ENCODE peak calls at places on chromosomes 11 and 22, in seven cellular contexts. One of them, this sample, is unnamed.

GRCh38 chr11:101241160-101241795 is 111.7 kb upstream of the PGR start:
- DNase-seq in breast epithelium: no peak
- DNase-seq in colonic mucosa: no peak
- DNase-seq in H9: no peak
- DNase-seq in SJSA1: no peak
- DNase-seq in CD8-positive, alpha-beta memory T cell: no peak
- DNase-seq in trophoblast cell: no peak
- DNase-seq in this sample: no peak

GRCh38 chr22:31973739-31974138 is 29.4 kb downstream of the YWHAH start:
- DNase-seq in SJSA1: no peak
- DNase-seq in colonic mucosa: peak; percentile 90
- DNase-seq in H9: no peak
- DNase-seq in trophoblast cell: no peak
- DNase-seq in breast epithelium: no peak
- DNase-seq in CD8-positive, alpha-beta memory T cell: no peak
- DNase-seq in this sample: no peak

GRCh38 chr11:13772223-13773046 is 104.0 kb downstream of the FAR1 start:
- DNase-seq in CD8-positive, alpha-beta memory T cell: no peak
- DNase-seq in breast epithelium: no peak
- DNase-seq in SJSA1: no peak
- DNase-seq in trophoblast cell: peak; percentile 89
- DNase-seq in H9: no peak
- DNase-seq in colonic mucosa: peak; percentile 32
- DNase-seq in this sample: peak; percentile 33

GRCh38 chr11:67691149-67691548 is 16.7 kb upstream of the ALDH3B2 start:
- DNase-seq in trophoblast cell: peak; percentile 30
- DNase-seq in H9: no peak
- DNase-seq in CD8-positive, alpha-beta memory T cell: no peak
- DNase-seq in SJSA1: no peak
- DNase-seq in colonic mucosa: no peak
- DNase-seq in breast epithelium: no peak
- DNase-seq in this sample: no peak

GRCh38 chr22:19579113-19579811 is 55.1 kb upstream of the CLDN5 start:
- DNase-seq in trophoblast cell: no peak
- DNase-seq in H9: no peak
- DNase-seq in CD8-positive, alpha-beta memory T cell: no peak
- DNase-seq in colonic mucosa: no peak
- DNase-seq in SJSA1: no peak
- DNase-seq in breast epithelium: no peak
- DNase-seq in this sample: no peak

GRCh38 chr11:763073-763463 is 14.2 kb downstream of the GATD1 start:
- DNase-seq in breast epithelium: peak; percentile 68
- DNase-seq in SJSA1: no peak
- DNase-seq in trophoblast cell: peak; percentile 57
- DNase-seq in CD8-positive, alpha-beta memory T cell: no peak
- DNase-seq in colonic mucosa: peak; percentile 68
- DNase-seq in H9: peak; percentile 76
- DNase-seq in this sample: no peak

GRCh38 chr11:16278273-16278672 is 78.1 kb downstream of the SOX6 start:
- DNase-seq in trophoblast cell: no peak
- DNase-seq in CD8-positive, alpha-beta memory T cell: no peak
- DNase-seq in colonic mucosa: no peak
- DNase-seq in SJSA1: no peak
- DNase-seq in H9: no peak
- DNase-seq in breast epithelium: no peak
- DNase-seq in this sample: peak; percentile 61

GRCh38 chr11:22884268-22884667 is 24.0 kb upstream of the CCDC179 start:
- DNase-seq in SJSA1: no peak
- DNase-seq in CD8-positive, alpha-beta memory T cell: no peak
- DNase-seq in breast epithelium: no peak
- DNase-seq in H9: no peak
- DNase-seq in trophoblast cell: peak; percentile 13
- DNase-seq in colonic mucosa: no peak
- DNase-seq in this sample: no peak

GRCh38 chr22:46012881-46013281 is 35.9 kb upstream of the WNT7B start:
- DNase-seq in trophoblast cell: no peak
- DNase-seq in breast epithelium: no peak
- DNase-seq in CD8-positive, alpha-beta memory T cell: no peak
- DNase-seq in colonic mucosa: no peak
- DNase-seq in H9: no peak
- DNase-seq in SJSA1: no peak
- DNase-seq in this sample: no peak

GRCh38 chr11:20739004-20739612 is 69.7 kb downstream of the NELL1 start:
- DNase-seq in CD8-positive, alpha-beta memory T cell: no peak
- DNase-seq in breast epithelium: no peak
- DNase-seq in SJSA1: no peak
- DNase-seq in colonic mucosa: no peak
- DNase-seq in H9: no peak
- DNase-seq in trophoblast cell: no peak
- DNase-seq in this sample: no peak

GRCh38 chr11:18046116-18046777 is at the start of gene TPH1:
- DNase-seq in SJSA1: no peak
- DNase-seq in CD8-positive, alpha-beta memory T cell: no peak
- DNase-seq in breast epithelium: peak; percentile 59
- DNase-seq in colonic mucosa: peak; percentile 45
- DNase-seq in H9: peak; percentile 76
- DNase-seq in trophoblast cell: peak; percentile 19
- DNase-seq in this sample: peak; percentile 4

GRCh38 chr11:133983660-133984316 is 27.0 kb upstream of the IGSF9B start:
- DNase-seq in SJSA1: no peak
- DNase-seq in H9: no peak
- DNase-seq in trophoblast cell: no peak
- DNase-seq in CD8-positive, alpha-beta memory T cell: no peak
- DNase-seq in colonic mucosa: no peak
- DNase-seq in breast epithelium: no peak
- DNase-seq in this sample: no peak

GRCh38 chr22:46560696-46561295 is 23.4 kb upstream of the CELSR1 start:
- DNase-seq in H9: no peak
- DNase-seq in colonic mucosa: no peak
- DNase-seq in SJSA1: no peak
- DNase-seq in breast epithelium: no peak
- DNase-seq in trophoblast cell: no peak
- DNase-seq in CD8-positive, alpha-beta memory T cell: no peak
- DNase-seq in this sample: no peak

GRCh38 chr11:112122206-112122605 is 35.5 kb downstream of the SDHD start:
- DNase-seq in trophoblast cell: no peak
- DNase-seq in SJSA1: no peak
- DNase-seq in colonic mucosa: no peak
- DNase-seq in H9: no peak
- DNase-seq in CD8-positive, alpha-beta memory T cell: no peak
- DNase-seq in breast epithelium: no peak
- DNase-seq in this sample: no peak

GRCh38 chr11:17864478-17864941 is 129.9 kb downstream of the KCNC1 start:
- DNase-seq in H9: peak; percentile 51
- DNase-seq in CD8-positive, alpha-beta memory T cell: no peak
- DNase-seq in trophoblast cell: peak; percentile 88
- DNase-seq in breast epithelium: no peak
- DNase-seq in colonic mucosa: peak; percentile 26
- DNase-seq in SJSA1: no peak
- DNase-seq in this sample: no peak

GRCh38 chr11:119666463-119667131 is 62.4 kb downstream of the NECTIN1 start:
- DNase-seq in CD8-positive, alpha-beta memory T cell: peak; percentile 37
- DNase-seq in colonic mucosa: peak; percentile 81
- DNase-seq in SJSA1: peak; percentile 52
- DNase-seq in H9: peak; percentile 88
- DNase-seq in breast epithelium: peak; percentile 77
- DNase-seq in trophoblast cell: peak; percentile 96
- DNase-seq in this sample: no peak

GRCh38 chr11:93813974-93814373 is 29.9 kb downstream of the MED17 start:
- DNase-seq in CD8-positive, alpha-beta memory T cell: no peak
- DNase-seq in H9: no peak
- DNase-seq in trophoblast cell: no peak
- DNase-seq in breast epithelium: no peak
- DNase-seq in SJSA1: no peak
- DNase-seq in colonic mucosa: no peak
- DNase-seq in this sample: no peak

DNA sequence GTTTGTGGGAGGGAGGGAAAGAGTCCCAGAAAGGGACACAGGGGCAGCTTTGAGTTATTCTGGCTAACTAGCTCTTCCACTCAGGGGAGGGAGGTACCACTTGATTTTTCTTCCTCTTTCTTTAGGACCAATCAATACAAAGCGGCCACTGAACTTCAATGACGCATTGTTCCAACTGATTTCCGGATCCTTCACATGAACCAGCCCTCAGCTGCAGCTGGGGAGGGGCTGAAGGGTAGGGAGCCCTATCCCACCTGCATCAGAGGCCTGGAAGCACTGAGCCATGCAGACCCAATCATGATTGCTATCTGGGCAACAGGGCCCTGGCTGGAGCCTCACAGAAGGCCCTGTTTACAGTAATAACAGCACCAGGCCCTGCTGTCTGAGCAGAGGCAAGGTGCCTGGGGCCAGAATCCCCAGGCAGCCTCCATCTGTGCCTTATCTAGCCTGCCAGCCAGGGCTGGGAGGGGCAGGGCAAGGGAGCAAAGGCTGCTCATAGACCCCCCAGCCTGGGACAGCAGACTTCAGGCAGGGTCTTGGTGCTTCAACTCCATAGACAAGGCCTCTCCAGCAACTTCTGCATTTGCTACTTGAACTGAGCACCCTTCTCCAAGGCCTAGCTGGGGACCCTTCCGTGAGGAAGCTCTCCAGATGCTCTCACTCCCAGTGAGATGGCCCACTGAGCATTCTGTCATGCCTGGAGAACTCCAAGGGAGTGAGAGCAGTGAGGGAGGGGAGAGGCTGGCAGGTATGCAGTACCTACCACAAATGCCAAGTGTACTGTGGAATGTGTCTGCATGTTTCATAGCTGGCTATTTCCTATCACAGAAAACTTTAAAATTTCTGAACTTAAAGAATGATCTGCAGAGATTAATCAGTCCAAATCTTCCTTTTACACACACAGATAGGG is 22.5 kb downstream of the CLPB start:
- DNase-seq in trophoblast cell: no peak
- DNase-seq in colonic mucosa: no peak
- DNase-seq in breast epithelium: no peak
- DNase-seq in CD8-positive, alpha-beta memory T cell: no peak
- DNase-seq in H9: no peak
- DNase-seq in SJSA1: no peak
- DNase-seq in this sample: no peak
- H3K27ac ChIP-seq in trophoblast cell: peak overlapping the region; percentile 93
- H3K27ac ChIP-seq in colonic mucosa: peak overlapping the region; percentile 60
- H3K27ac ChIP-seq in breast epithelium: peak overlapping the region; percentile 88
- H3K27ac ChIP-seq in CD8-positive, alpha-beta memory T cell: no peak overlapping the region
- H3K27ac ChIP-seq in H9: no peak overlapping the region
- H3K27ac ChIP-seq in SJSA1: no peak overlapping the region
- H3K27ac ChIP-seq in this sample: no peak overlapping the region

DNA sequence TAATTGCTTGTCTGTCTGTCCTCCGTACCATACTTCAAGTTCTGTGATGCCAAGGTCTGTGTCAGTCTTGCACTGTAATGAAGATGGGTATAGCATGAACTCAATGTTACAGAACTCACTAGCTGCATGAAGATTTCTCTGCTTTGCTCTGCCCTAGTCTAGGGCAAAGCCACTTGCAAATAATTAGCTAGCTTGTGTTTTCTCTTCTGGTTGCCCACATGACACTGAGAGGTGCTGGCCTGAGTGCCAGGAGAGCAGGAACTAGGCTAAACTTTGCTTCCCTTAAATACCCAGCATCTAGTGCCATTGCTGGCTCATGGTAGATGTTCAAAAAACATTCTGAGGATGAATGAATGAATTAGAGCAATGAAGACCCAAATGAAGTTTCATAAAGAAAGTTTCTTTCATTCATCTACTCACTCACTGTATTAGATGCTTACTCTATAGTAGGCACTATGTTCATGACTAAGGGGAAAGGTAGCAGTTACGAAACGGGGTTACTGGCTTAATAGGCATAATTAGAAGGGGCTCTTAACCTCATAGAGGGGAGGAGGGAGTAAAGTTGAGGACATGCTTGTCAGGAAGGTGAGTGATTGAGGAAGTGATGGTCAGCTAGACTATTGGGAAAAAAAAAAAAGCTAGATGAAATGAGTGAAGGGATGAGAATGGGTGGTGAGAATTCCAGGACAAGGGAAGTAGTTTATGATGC is 4.4 kb upstream of the ENDOD1 start:
- DNase-seq in breast epithelium: no peak
- DNase-seq in trophoblast cell: no peak
- DNase-seq in H9: no peak
- DNase-seq in SJSA1: no peak
- DNase-seq in colonic mucosa: no peak
- DNase-seq in CD8-positive, alpha-beta memory T cell: no peak
- DNase-seq in this sample: no peak
- H3K4me1 ChIP-seq in breast epithelium: no peaks in the 10 kb centered on the region
- H3K4me1 ChIP-seq in trophoblast cell: peaks cover 4% of the 10 kb centered on the region
- H3K4me1 ChIP-seq in H9: peaks cover 3% of the 10 kb centered on the region
- H3K4me1 ChIP-seq in SJSA1: no peaks in the 10 kb centered on the region
- H3K4me1 ChIP-seq in colonic mucosa: no peaks in the 10 kb centered on the region
- H3K4me1 ChIP-seq in CD8-positive, alpha-beta memory T cell: peaks cover 9% of the 10 kb centered on the region
- H3K4me1 ChIP-seq in this sample: peaks cover 13% of the 10 kb centered on the region

GRCh38 chr22:21947040-21948014 is 5.3 kb downstream of the PPM1F start:
- DNase-seq in trophoblast cell: peak; percentile 13
- DNase-seq in colonic mucosa: no peak
- DNase-seq in breast epithelium: no peak
- DNase-seq in SJSA1: no peak
- DNase-seq in H9: peak; percentile 57
- DNase-seq in CD8-positive, alpha-beta memory T cell: no peak
- DNase-seq in this sample: no peak
- H3K27ac ChIP-seq in trophoblast cell: no peak overlapping the region
- H3K27ac ChIP-seq in colonic mucosa: no peak overlapping the region
- H3K27ac ChIP-seq in breast epithelium: peak overlapping the region; percentile 97
- H3K27ac ChIP-seq in SJSA1: no peak overlapping the region
- H3K27ac ChIP-seq in H9: no peak overlapping the region
- H3K27ac ChIP-seq in CD8-positive, alpha-beta memory T cell: peak overlapping the region; percentile 56
- H3K27ac ChIP-seq in this sample: peak overlapping the region; percentile 86

DNA sequence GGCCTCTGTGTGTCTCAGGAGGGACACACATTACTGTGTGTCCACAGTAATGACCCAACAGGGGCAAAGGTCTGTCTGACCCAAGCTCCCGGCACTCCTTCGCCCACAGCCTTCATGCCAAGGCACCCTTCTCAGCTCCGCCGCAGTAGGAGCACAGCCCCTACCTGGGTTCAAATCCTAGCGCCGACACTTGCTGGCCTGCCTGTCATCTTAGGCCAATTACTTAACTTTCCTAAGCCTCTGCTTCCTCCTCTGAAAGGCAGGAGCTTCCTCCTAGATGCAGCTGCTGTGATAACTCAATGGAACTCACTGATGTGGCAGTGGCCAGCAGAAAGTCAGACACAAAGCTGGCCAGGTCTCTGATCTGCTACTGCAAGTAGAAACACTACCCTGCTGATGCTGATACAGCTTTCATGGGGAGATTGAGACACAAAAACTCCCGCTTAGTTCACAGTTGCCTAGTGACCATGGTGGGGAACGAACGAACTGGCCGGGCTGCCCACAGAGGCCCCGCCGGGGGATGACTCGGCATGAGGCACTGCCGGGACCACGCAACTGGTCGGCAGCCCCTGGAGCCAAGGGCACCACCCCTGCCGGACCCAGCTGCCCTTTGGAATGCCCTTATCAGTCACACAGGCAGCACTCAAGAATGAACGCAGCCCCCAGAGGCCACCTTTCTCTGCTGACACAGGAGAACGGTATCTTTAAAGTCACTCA is 8.1 kb downstream of the EHD1 start:
- DNase-seq in H9: no peak
- DNase-seq in trophoblast cell: peak; percentile 97
- DNase-seq in SJSA1: peak; percentile 79
- DNase-seq in colonic mucosa: no peak
- DNase-seq in breast epithelium: no peak
- DNase-seq in CD8-positive, alpha-beta memory T cell: no peak
- DNase-seq in this sample: no peak
- H3K4me1 ChIP-seq in H9: no peaks in the 10 kb centered on the region
- H3K4me1 ChIP-seq in trophoblast cell: peaks cover 34% of the 10 kb centered on the region
- H3K4me1 ChIP-seq in SJSA1: peaks cover 53% of the 10 kb centered on the region
- H3K4me1 ChIP-seq in colonic mucosa: peaks cover 39% of the 10 kb centered on the region
- H3K4me1 ChIP-seq in breast epithelium: peaks cover 23% of the 10 kb centered on the region
- H3K4me1 ChIP-seq in CD8-positive, alpha-beta memory T cell: peaks cover 97% of the 10 kb centered on the region
- H3K4me1 ChIP-seq in this sample: peaks cover 32% of the 10 kb centered on the region

GRCh38 chr11:96098511-96099241 is 174.8 kb upstream of the MTMR2 start:
- DNase-seq in SJSA1: no peak
- DNase-seq in H9: no peak
- DNase-seq in CD8-positive, alpha-beta memory T cell: no peak
- DNase-seq in trophoblast cell: peak; percentile 99
- DNase-seq in breast epithelium: no peak
- DNase-seq in colonic mucosa: peak; percentile 43
- DNase-seq in this sample: peak; percentile 55
- H3K27ac ChIP-seq in SJSA1: peak overlapping the region; percentile 54
- H3K27ac ChIP-seq in H9: no peak overlapping the region
- H3K27ac ChIP-seq in CD8-positive, alpha-beta memory T cell: no peak overlapping the region
- H3K27ac ChIP-seq in trophoblast cell: peak overlapping the region; percentile 100
- H3K27ac ChIP-seq in breast epithelium: peak overlapping the region; percentile 95
- H3K27ac ChIP-seq in colonic mucosa: peak overlapping the region; percentile 31
- H3K27ac ChIP-seq in this sample: peak overlapping the region; percentile 63